ENCODE peak calls at places on chromosomes 1 and 21, in five cellular contexts. Q is stimulated activated CD4-positive, alpha-beta T cell treated with anti-CD3 and anti-CD28 coated beads, Interleukin-4, amount 100 ng/mL, for 1 hour; A is A549; I is hypothalamus; G is mammary epithelial cell. B is an unnamed sample.
A peak's percentile ranks its signal among the peaks of the same experiment; 100 is the strongest.

GRCh38 chr1:198178615-198179014 is 21.8 kb downstream of the NEK7 start:
- DNase-seq in A (no peak), Q (no peak), I (no peak), G (no peak), B (no peak)

GRCh38 chr1:37131281-37131680 is 97.0 kb upstream of the GRIK3 start:
- DNase-seq in A (no peak), G (no peak), Q (no peak), I (no peak), B (no peak)

GRCh38 chr1:196309386-196309785 is 298.9 kb downstream of the KCNT2 start:
- DNase-seq in G (peak; percentile 21), Q (no peak), A (no peak), I (no peak), B (peak; percentile 30)

GRCh38 chr1:167722152-167722869 is 529 bp downstream of the MPZL1 start:
- DNase-seq in Q (peak; percentile 35), G (peak; percentile 68), I (no peak), A (peak; percentile 53), B (peak; percentile 23)

GRCh38 chr1:36525166-36525565 is 42.5 kb upstream of the CSF3R start:
- DNase-seq in I (no peak), G (no peak), A (no peak), Q (no peak), B (no peak)

GRCh38 chr1:22527555-22528296 is 35.6 kb upstream of the EPHA8 start:
- DNase-seq in G (no peak), Q (no peak), A (no peak), I (no peak), B (peak; percentile 14)

GRCh38 chr1:29330856-29331255 is 94.5 kb downstream of the PTPRU start:
- DNase-seq in I (no peak), A (no peak), G (no peak), Q (no peak), B (no peak)

GRCh38 chr21:27570306-27570868 is 603.5 kb upstream of the ADAMTS5 start:
- DNase-seq in G (peak; percentile 96), I (no peak), A (no peak), Q (no peak), B (peak; percentile 90)

GRCh38 chr21:40844935-40845334 is 2.0 kb downstream of the DSCAM start:
- DNase-seq in Q (no peak), A (no peak), I (no peak), G (peak; percentile 68), B (no peak)

GRCh38 chr1:58412071-58412580 is 134.4 kb downstream of the OMA1 start:
- DNase-seq in G (peak; percentile 21), Q (no peak), A (no peak), I (no peak), B (peak; percentile 19)

GRCh38 chr21:26487981-26488480 is 85.1 kb downstream of the CYYR1 start:
- DNase-seq in Q (no peak), G (no peak), I (no peak), A (no peak), B (no peak)

GRCh38 chr1:186102559-186103148 is 272.4 kb downstream of the TPR start:
- DNase-seq in G (peak; percentile 55), A (no peak), Q (no peak), I (no peak), B (peak; percentile 94)

GRCh38 chr1:115107501-115108260 is 18.4 kb upstream of the TSPAN2 start:
- DNase-seq in G (no peak), I (no peak), A (no peak), Q (no peak), B (peak; percentile 69)

GRCh38 chr1:221887091-221887746 is 145.3 kb upstream of the DUSP10 start:
- DNase-seq in I (no peak), A (peak; percentile 73), Q (no peak), G (peak; percentile 100), B (peak; percentile 89)

GRCh38 chr1:117815105-117815812 is 114.2 kb downstream of the GDAP2 start:
- DNase-seq in A (no peak), I (no peak), Q (no peak), G (no peak), B (peak; percentile 81)

GRCh38 chr21:17501107-17502006 is 11.5 kb upstream of the CXADR start:
- DNase-seq in I (no peak), A (no peak), Q (no peak), G (no peak), B (no peak)

GRCh38 chr1:119324198-119324597 is 44.4 kb upstream of the HAO2 start:
- DNase-seq in A (no peak), Q (no peak), G (no peak), I (no peak), B (no peak)

GRCh38 chr1:26360051-26360806 is 6.3 kb upstream of the CRYBG2 start:
- DNase-seq in A (no peak), G (no peak), Q (peak; percentile 55), I (no peak), B (no peak)

GRCh38 chr21:8994640-8995511 is 1526.5 kb upstream of the TPTE start:
- DNase-seq in G (no peak), A (no peak), Q (no peak), I (no peak), B (peak; percentile 37)

B was measured in fibroblast of lung.